ENCODE peak calls at places on chromosomes 16 and 17, in seven cellular contexts. C is stomach; V is mucosa of gallbladder; R is activated T-cell treated with anti-CD3 and anti-CD28 coated beads, Interleukin-2, amount 50 U/mL, for 24 hours; F is COR-L47; S is GM10248; L is stimulated activated CD8-positive, alpha-beta memory T cell treated with anti-CD3 and anti-CD28 coated beads, Interleukin-12 subunit alpha, Interleukin-12 subunit beta, amount 100 ng/mL, for 4 hours. J is an unnamed sample.
A peak's percentile ranks its signal among the peaks of the same experiment; 100 is the strongest.

GRCh38 chr17:67421869-67422273 is 44.8 kb downstream of the PITPNC1 start:
- DNase-seq in R (no peak), V (peak; percentile 78), F (no peak), L (peak; percentile 30), S (no peak), C (no peak), J (peak; percentile 55)

GRCh38 chr17:57406131-57406980 is 150.0 kb downstream of the MSI2 start:
- DNase-seq in S (no peak), V (no peak), R (no peak), C (no peak), L (no peak), F (no peak), J (no peak)

GRCh38 chr16:24491721-24492120 is 47.6 kb upstream of the RBBP6 start:
- DNase-seq in F (no peak), V (no peak), R (no peak), S (no peak), C (no peak), L (no peak), J (no peak)

GRCh38 chr17:67499673-67500072 is 122.6 kb downstream of the PITPNC1 start:
- DNase-seq in R (no peak), F (no peak), S (no peak), C (no peak), L (no peak), V (no peak), J (no peak)

GRCh38 chr16:57239089-57239488 is 6.0 kb upstream of the ARL2BP start:
- DNase-seq in V (no peak), C (no peak), R (no peak), F (no peak), L (no peak), S (no peak), J (no peak)

GRCh38 chr17:67123692-67124091 is 79.3 kb downstream of the CACNG1 start:
- DNase-seq in C (no peak), V (no peak), R (no peak), S (no peak), L (no peak), F (no peak), J (no peak)

GRCh38 chr17:50129303-50129945 is 536 bp downstream of the SAMD14 start:
- DNase-seq in V (no peak), R (peak; percentile 54), S (peak; percentile 56), C (no peak), L (no peak), F (peak; percentile 31), J (no peak)

GRCh38 chr17:66526827-66527226 is 224.4 kb downstream of the PRKCA start:
- DNase-seq in V (no peak), F (no peak), R (no peak), C (no peak), S (no peak), L (no peak), J (no peak)

GRCh38 chr16:19639986-19640421 is 78.0 kb downstream of the KNOP1 start:
- DNase-seq in C (no peak), V (no peak), F (no peak), L (no peak), S (no peak), R (no peak), J (no peak)

GRCh38 chr17:9368631-9369030 is 207.0 kb downstream of the STX8 start:
- DNase-seq in R (no peak), F (no peak), C (no peak), S (no peak), V (no peak), L (no peak), J (no peak)

GRCh38 chr16:49836668-49837067 is 19.2 kb downstream of the ZNF423 start:
- DNase-seq in R (no peak), V (no peak), F (no peak), C (no peak), S (no peak), L (no peak), J (peak; percentile 30)

GRCh38 chr16:938136-938535 is 32.6 kb downstream of the LMF1 start:
- DNase-seq in L (no peak), F (no peak), C (no peak), R (no peak), S (no peak), V (no peak), J (no peak)

GRCh38 chr16:84700518-84701277 is 898 bp downstream of the USP10 start:
- DNase-seq in F (no peak), R (no peak), C (no peak), V (no peak), S (peak; percentile 33), L (peak; percentile 9), J (peak; percentile 48)

GRCh38 chr16:56424791-56425438 is 430 bp downstream of the AMFR start:
- DNase-seq in V (no peak), L (peak; percentile 34), F (no peak), R (peak; percentile 71), C (no peak), S (no peak), J (no peak)

GRCh38 chr16:19330801-19331484 is 45.4 kb downstream of the CLEC19A start:
- DNase-seq in S (no peak), V (no peak), C (peak; percentile 78), R (no peak), F (no peak), L (no peak), J (no peak)

GRCh38 chr16:51149251-51149661 is 1.8 kb downstream of the SALL1 start:
- DNase-seq in S (no peak), V (no peak), R (no peak), C (no peak), F (no peak), L (no peak), J (no peak)

GRCh38 chr16:11669380-11670146 is 1.3 kb downstream of the SNN start:
- DNase-seq in C (no peak), V (no peak), S (peak; percentile 65), R (no peak), L (no peak), F (no peak), J (peak; percentile 65)